ENCODE peak calls at places on chromosomes 11 and 22, in six cellular contexts. One of them, this sample, is unnamed.

GRCh38 chr11:34680918-34681554 is 60.1 kb downstream of the EHF start:
- DNase-seq in kidney: no peak
- DNase-seq in lower lobe of right lung: no peak
- DNase-seq in Calu3: peak; percentile 71
- DNase-seq in IMR-90: peak; percentile 78
- DNase-seq in AG04450: peak; percentile 4
- DNase-seq in this sample: peak; percentile 40

GRCh38 chr11:6233984-6234313 is 487 bp downstream of the FHIP1B start:
- DNase-seq in kidney: no peak
- DNase-seq in lower lobe of right lung: no peak
- DNase-seq in Calu3: peak; percentile 11
- DNase-seq in IMR-90: no peak
- DNase-seq in AG04450: no peak
- DNase-seq in this sample: peak; percentile 12

GRCh38 chr11:64845125-64845735 is 777 bp upstream of the CDC42BPG start:
- DNase-seq in kidney: no peak
- DNase-seq in lower lobe of right lung: no peak
- DNase-seq in Calu3: no peak
- DNase-seq in IMR-90: no peak
- DNase-seq in AG04450: no peak
- DNase-seq in this sample: no peak

GRCh38 chr11:131938321-131938751 is 567.9 kb downstream of the NTM start:
- DNase-seq in kidney: peak; percentile 91
- DNase-seq in lower lobe of right lung: peak; percentile 60
- DNase-seq in Calu3: no peak
- DNase-seq in IMR-90: no peak
- DNase-seq in AG04450: no peak
- DNase-seq in this sample: no peak

GRCh38 chr22:30541979-30542810 is 4.3 kb downstream of the SEC14L6 start:
- DNase-seq in kidney: peak; percentile 76
- DNase-seq in lower lobe of right lung: peak; percentile 57
- DNase-seq in Calu3: no peak
- DNase-seq in IMR-90: no peak
- DNase-seq in AG04450: no peak
- DNase-seq in this sample: no peak

GRCh38 chr11:78420255-78420764 is 2.7 kb upstream of the GAB2 start:
- DNase-seq in kidney: peak; percentile 81
- DNase-seq in lower lobe of right lung: peak; percentile 70
- DNase-seq in Calu3: peak; percentile 69
- DNase-seq in IMR-90: peak; percentile 88
- DNase-seq in AG04450: peak; percentile 39
- DNase-seq in this sample: peak; percentile 45

GRCh38 chr22:48362736-48363404 is 1464.8 kb downstream of the BRD1 start:
- DNase-seq in kidney: no peak
- DNase-seq in lower lobe of right lung: no peak
- DNase-seq in Calu3: no peak
- DNase-seq in IMR-90: no peak
- DNase-seq in AG04450: no peak
- DNase-seq in this sample: no peak

GRCh38 chr11:67648140-67648795 is 2.3 kb downstream of the ACY3 start:
- DNase-seq in kidney: no peak
- DNase-seq in lower lobe of right lung: no peak
- DNase-seq in Calu3: no peak
- DNase-seq in IMR-90: no peak
- DNase-seq in AG04450: no peak
- DNase-seq in this sample: no peak

GRCh38 chr11:101126551-101127347 is 2.9 kb downstream of the PGR start:
- DNase-seq in kidney: peak; percentile 66
- DNase-seq in lower lobe of right lung: no peak
- DNase-seq in Calu3: no peak
- DNase-seq in IMR-90: no peak
- DNase-seq in AG04450: no peak
- DNase-seq in this sample: no peak

DNA sequence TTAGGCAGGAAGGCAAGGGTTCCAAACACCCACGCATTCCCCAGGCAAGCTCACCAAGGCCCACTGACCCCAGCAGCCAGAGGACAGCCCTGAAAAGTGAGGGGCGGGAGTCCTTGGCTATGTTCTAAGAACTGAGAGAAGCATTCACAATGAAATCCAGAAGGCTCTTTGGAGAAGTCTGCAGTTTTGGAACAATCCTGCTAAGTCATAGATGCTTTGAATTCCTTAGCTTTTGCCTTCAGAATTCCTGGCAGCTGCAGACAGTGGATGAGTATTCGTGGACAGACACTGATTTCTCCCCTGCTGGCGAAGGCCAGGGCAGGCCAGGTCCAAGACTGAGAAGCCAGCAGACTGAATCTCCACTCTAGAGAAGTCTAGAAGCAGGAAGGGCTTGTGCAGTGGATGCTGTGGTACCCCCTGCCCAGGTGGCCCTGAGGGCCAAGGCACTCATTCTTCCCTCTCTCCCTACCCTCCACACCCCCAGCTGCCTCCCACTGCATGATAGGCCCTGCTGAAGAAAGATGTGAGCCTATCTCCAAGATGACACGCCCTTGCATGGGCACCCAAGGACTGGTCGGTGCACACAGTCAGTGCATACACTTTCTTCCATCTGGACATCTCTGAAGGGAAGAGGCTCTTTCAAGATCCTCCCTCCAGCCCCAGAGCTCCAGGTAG is 133.2 kb upstream of the TEAD1 start:
- DNase-seq in kidney: no peak
- DNase-seq in lower lobe of right lung: no peak
- DNase-seq in Calu3: no peak
- DNase-seq in IMR-90: peak; percentile 94
- DNase-seq in AG04450: peak; percentile 87
- DNase-seq in this sample: peak; percentile 40
- TF ChIP-seq CTCF in kidney: no peak
- TF ChIP-seq CTCF in lower lobe of right lung: no peak
- TF ChIP-seq CTCF in Calu3: no peak
- TF ChIP-seq CTCF in IMR-90: peak; percentile 42
- TF ChIP-seq CTCF in AG04450: peak; percentile 65
- TF ChIP-seq CTCF in this sample: no peak

DNA sequence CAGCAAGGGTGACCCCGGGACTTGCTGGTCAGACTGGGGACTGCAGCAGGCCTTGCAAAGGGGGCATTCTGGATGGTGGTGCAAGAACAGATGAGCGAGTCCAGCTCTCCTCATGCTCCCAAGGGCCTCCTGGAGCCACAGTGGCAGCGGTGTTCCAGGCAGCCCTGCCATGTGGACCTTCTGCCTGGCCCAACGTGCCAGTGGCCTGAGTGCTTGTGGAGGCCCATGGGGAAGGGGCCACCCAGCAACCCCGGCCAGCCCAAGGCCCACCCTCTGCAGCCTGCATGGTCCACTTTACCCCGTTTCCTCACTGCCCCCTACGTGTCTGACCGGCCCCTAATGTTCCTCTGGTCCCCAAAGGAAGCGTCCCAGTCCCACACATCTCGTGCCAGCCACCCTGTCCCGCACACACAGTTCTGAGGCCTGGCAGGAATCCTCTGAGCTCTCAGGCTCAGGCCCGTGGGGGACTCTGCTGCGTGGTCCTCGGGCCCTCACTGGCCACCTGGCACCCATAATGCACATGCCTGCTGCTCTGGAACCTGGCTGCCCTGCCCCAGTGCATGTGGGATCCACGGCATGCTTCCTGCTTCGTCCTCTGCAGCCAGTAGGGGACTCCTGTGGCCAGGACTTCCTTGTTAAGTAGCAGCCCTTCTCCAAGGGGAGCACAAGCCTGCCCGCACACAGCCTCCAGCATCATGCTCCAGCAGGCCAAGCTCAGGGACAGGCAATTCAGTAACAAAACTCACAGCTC is 85.5 kb downstream of the DGCR2 start:
- DNase-seq in kidney: peak; percentile 67
- DNase-seq in lower lobe of right lung: peak; percentile 38
- DNase-seq in Calu3: no peak
- DNase-seq in IMR-90: peak; percentile 11
- DNase-seq in AG04450: no peak
- DNase-seq in this sample: no peak
- TF ChIP-seq CTCF in kidney: no peak
- TF ChIP-seq CTCF in lower lobe of right lung: no peak
- TF ChIP-seq CTCF in Calu3: no peak
- TF ChIP-seq CTCF in IMR-90: no peak
- TF ChIP-seq CTCF in AG04450: peak; percentile 17
- TF ChIP-seq CTCF in this sample: peak; percentile 9

DNA sequence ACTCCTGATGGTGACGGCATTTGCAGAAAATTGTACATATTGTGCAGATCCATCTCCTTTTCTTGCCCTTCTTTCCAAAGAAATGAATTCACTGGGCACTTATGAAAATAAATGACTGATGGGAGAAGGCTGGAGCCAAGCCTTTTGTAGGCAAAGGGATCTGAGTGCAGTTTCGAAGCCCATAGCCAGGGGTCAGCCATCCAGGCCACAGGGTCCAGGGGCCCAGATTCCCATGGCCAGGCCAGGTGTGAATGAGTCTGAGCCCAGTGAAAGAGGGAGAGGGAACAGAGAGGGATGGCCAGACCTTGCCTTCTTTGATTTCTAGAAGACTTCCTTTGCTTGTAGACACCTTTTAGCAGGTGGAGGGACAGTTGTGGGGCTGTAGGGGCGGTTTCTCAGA is 209.1 kb downstream of the KIRREL3 start:
- DNase-seq in kidney: no peak
- DNase-seq in lower lobe of right lung: no peak
- DNase-seq in Calu3: no peak
- DNase-seq in IMR-90: no peak
- DNase-seq in AG04450: no peak
- DNase-seq in this sample: no peak
- TF ChIP-seq CTCF in kidney: no peak
- TF ChIP-seq CTCF in lower lobe of right lung: no peak
- TF ChIP-seq CTCF in Calu3: no peak
- TF ChIP-seq CTCF in IMR-90: peak; percentile 13
- TF ChIP-seq CTCF in AG04450: peak; percentile 35
- TF ChIP-seq CTCF in this sample: no peak

DNA sequence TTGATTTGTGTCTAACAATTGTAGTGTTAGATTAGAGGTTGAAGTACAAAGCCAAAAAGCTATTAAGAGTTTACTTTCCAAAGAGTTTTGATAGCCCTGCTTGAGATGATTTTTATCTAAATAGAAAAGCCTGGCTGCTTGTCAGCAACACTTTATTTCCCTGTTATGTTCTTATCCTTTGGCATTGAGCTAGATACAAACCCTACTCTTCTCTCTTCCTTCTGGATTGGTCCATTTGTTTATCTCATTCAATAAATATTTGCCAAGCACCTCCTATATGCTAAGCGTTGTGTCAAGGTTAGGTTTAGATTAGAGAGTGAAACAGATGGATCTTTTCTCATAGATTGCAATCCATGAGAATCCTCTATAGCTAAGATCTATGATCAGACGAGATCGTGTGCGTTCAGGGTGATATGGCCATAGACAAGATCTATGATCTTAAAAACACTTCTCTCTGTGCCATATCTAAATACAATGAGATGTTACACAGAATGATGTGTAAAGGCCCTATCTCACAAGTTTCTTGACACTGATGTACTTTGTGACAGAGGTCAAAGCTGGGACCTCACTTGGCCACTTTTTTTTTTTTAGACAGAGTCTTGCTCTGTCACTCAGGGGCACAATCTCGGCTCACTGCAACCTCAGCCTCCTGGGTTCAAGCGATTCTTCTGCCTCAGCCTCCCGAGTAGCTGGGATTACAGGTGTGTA is 57.8 kb downstream of the CTNND1 start:
- DNase-seq in kidney: no peak
- DNase-seq in lower lobe of right lung: no peak
- DNase-seq in Calu3: no peak
- DNase-seq in IMR-90: no peak
- DNase-seq in AG04450: no peak
- DNase-seq in this sample: no peak
- TF ChIP-seq CTCF in kidney: no peak
- TF ChIP-seq CTCF in lower lobe of right lung: no peak
- TF ChIP-seq CTCF in Calu3: no peak
- TF ChIP-seq CTCF in IMR-90: no peak
- TF ChIP-seq CTCF in AG04450: no peak
- TF ChIP-seq CTCF in this sample: no peak

DNA sequence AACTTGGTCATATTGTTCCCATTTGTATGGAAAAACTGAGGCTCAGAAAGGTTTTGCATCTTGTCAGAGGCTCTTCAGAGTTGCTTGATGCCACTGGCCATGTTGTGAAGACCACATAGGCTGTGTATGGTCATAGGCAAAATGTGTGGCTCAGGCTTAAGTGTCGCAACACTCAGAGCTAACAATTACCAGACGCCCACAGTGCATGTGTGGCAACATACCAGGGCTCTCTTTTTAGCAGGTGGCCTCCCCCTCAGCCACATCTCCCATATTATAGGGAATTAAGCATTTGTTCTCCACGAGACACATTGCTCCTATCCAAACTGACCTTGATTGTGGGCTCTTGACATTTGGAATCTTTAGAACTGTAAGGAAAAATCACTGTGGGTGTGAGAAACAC is 802.5 kb downstream of the DLG2 start:
- DNase-seq in kidney: no peak
- DNase-seq in lower lobe of right lung: no peak
- DNase-seq in Calu3: no peak
- DNase-seq in IMR-90: no peak
- DNase-seq in AG04450: no peak
- DNase-seq in this sample: no peak
- TF ChIP-seq CTCF in kidney: no peak
- TF ChIP-seq CTCF in lower lobe of right lung: no peak
- TF ChIP-seq CTCF in Calu3: no peak
- TF ChIP-seq CTCF in IMR-90: no peak
- TF ChIP-seq CTCF in AG04450: no peak
- TF ChIP-seq CTCF in this sample: no peak

GRCh38 chr22:27597703-27598444 is 203.7 kb downstream of the MN1 start:
- DNase-seq in kidney: no peak
- DNase-seq in lower lobe of right lung: no peak
- DNase-seq in Calu3: peak; percentile 24
- DNase-seq in IMR-90: no peak
- DNase-seq in AG04450: no peak
- DNase-seq in this sample: peak; percentile 55
- TF ChIP-seq CTCF in kidney: no peak
- TF ChIP-seq CTCF in lower lobe of right lung: no peak
- TF ChIP-seq CTCF in Calu3: no peak
- TF ChIP-seq CTCF in IMR-90: no peak
- TF ChIP-seq CTCF in AG04450: no peak
- TF ChIP-seq CTCF in this sample: no peak

DNA sequence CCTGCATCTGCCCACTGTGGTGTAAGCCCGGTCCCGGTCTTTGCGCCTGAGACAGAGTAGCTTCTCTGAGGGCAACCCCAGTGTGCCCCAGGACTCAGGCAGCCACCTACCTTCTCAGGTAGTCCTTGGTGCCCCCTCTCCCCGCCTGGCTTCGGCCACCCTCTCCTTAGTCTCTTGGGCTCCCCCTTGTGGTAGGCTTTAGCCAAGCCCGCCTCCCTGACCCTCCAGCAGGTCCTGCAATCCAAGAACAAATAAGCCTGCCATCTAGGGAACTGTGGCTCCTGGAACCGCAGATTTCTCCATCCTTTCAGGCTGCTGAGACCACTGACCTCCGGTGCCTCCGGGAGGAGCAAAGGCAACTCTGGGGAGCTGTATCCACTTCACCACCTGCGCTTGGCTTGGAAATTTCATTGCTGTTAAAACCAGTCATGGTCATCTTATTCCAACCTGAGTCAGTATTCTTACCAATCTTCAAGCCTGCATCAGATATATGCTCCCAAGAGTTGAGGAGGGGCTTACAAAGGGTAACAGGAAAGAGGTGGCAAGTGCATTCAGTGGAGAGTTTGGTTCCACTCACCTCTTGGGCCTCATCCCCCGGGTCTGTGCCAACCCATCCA is 52.8 kb upstream of the TENM4 start:
- DNase-seq in kidney: peak; percentile 82
- DNase-seq in lower lobe of right lung: peak; percentile 74
- DNase-seq in Calu3: peak; percentile 78
- DNase-seq in IMR-90: peak; percentile 62
- DNase-seq in AG04450: peak; percentile 37
- DNase-seq in this sample: peak; percentile 76
- TF ChIP-seq CTCF in kidney: peak; percentile 71
- TF ChIP-seq CTCF in lower lobe of right lung: peak; percentile 86
- TF ChIP-seq CTCF in Calu3: peak; percentile 85
- TF ChIP-seq CTCF in IMR-90: peak; percentile 81
- TF ChIP-seq CTCF in AG04450: peak; percentile 92
- TF ChIP-seq CTCF in this sample: peak; percentile 90

This sample was measured in RWPE1.